ENCODE peak calls at places on chromosomes 2 and 18, in nine cellular contexts. L is keratinocyte; G is breast epithelium; Q is neural progenitor cell; C is IMR-90; E is CD8-positive, alpha-beta memory T cell; Z is A549; V is OCI-LY7; B is AG04450. A is an unnamed sample.
A peak's percentile ranks its signal among the peaks of the same experiment; 100 is the strongest.

GRCh38 chr2:3326871-3327270 is 50.7 kb downstream of the EIPR1 start:
- DNase-seq in V (no peak), Q (no peak), Z (no peak), E (no peak), C (no peak), G (no peak), B (no peak), L (no peak), A (no peak)

GRCh38 chr2:70467831-70468810 is 85.5 kb downstream of the TGFA start:
- DNase-seq in G (no peak), C (no peak), E (no peak), B (no peak), L (no peak), Z (no peak), V (no peak), Q (no peak), A (no peak)

GRCh38 chr2:11967946-11968465 is 221.6 kb downstream of the LPIN1 start:
- DNase-seq in C (peak; percentile 22), B (no peak), V (no peak), Z (no peak), G (no peak), E (no peak), L (peak; percentile 78), Q (peak; percentile 5), A (peak; percentile 44)

GRCh38 chr18:68705119-68705518 is 9.8 kb downstream of the TMX3 start:
- DNase-seq in L (no peak), B (no peak), E (no peak), Q (no peak), C (no peak), G (no peak), V (no peak), Z (no peak), A (no peak)

GRCh38 chr18:56067216-56067611 is 479.2 kb upstream of the TCF4 start:
- DNase-seq in L (no peak), Z (no peak), V (no peak), C (peak; percentile 29), B (no peak), E (no peak), Q (no peak), G (no peak), A (peak; percentile 45)

GRCh38 chr2:4029081-4029480 is 325.7 kb downstream of the DCDC2C start:
- DNase-seq in B (no peak), E (no peak), C (no peak), Q (no peak), L (no peak), G (no peak), Z (no peak), V (no peak), A (no peak)

GRCh38 chr18:60508108-60508507 is 135.5 kb upstream of the MC4R start:
- DNase-seq in Q (no peak), E (no peak), V (no peak), C (no peak), B (no peak), G (no peak), L (no peak), Z (no peak), A (peak; percentile 31)

GRCh38 chr18:50527636-50528307 is 32.1 kb upstream of the MAPK4 start:
- DNase-seq in Z (no peak), L (no peak), Q (no peak), B (no peak), G (no peak), E (no peak), V (no peak), C (no peak), A (no peak)

GRCh38 chr18:54616220-54616848 is 25.3 kb downstream of the DYNAP start:
- DNase-seq in V (no peak), Q (no peak), B (no peak), C (no peak), G (no peak), Z (no peak), L (no peak), E (no peak), A (no peak)

GRCh38 chr18:36756262-36756661 is 72.5 kb downstream of the TPGS2 start:
- DNase-seq in C (peak; percentile 31), Z (no peak), Q (no peak), B (no peak), G (no peak), V (no peak), L (no peak), E (no peak), A (peak; percentile 78)

GRCh38 chr18:54392621-54393023 is 34.9 kb downstream of the C18orf54 start:
- DNase-seq in C (peak; percentile 63), B (peak; percentile 34), Q (peak; percentile 74), G (no peak), V (peak; percentile 69), E (peak; percentile 30), L (peak; percentile 33), Z (peak; percentile 52), A (peak; percentile 86)

GRCh38 chr2:218381916-218382366 is at the start of gene SLC11A1:
- DNase-seq in C (no peak), Q (no peak), G (no peak), B (no peak), Z (no peak), L (no peak), V (no peak), E (no peak), A (no peak)
- H3K4me3 ChIP-seq in C (no peak within 1 kb of the TSS), Q (no peak within 1 kb of the TSS), G (no peak within 1 kb of the TSS), B (no peak within 1 kb of the TSS), Z (no peak within 1 kb of the TSS), L (no peak within 1 kb of the TSS), V (no peak within 1 kb of the TSS), E (no peak within 1 kb of the TSS), A (no peak within 1 kb of the TSS)

DNA sequence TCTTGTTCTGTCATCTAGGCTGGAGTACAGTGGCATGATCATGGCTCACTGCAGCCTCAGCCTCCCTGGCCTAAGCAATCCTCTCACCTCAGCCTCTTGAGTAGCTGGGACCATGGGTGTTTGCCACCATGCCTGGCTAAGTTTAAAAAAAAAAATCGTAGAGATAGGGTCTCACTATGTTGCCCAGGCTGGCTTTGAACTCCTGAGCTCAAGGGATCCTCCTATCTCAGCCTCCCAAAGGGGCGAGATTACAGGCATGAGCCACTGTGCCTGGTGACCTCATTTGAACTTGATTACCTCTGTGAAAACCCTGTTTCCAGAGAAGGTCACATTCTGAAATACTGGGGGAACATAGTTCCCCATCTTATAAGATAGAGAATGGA is 190.3 kb downstream of the NEDD4L start:
- DNase-seq in Z (no peak), B (no peak), E (no peak), V (no peak), G (no peak), C (no peak), Q (no peak), L (no peak), A (no peak)
- H3K9me3 ChIP-seq in Z (no peaks in the 10 kb centered on the region), B (no peaks in the 10 kb centered on the region), E (no peaks in the 10 kb centered on the region), V (no peaks in the 10 kb centered on the region), G (no peaks in the 10 kb centered on the region), C (no peaks in the 10 kb centered on the region), Q (no peaks in the 10 kb centered on the region), L (no peaks in the 10 kb centered on the region), A (no peaks in the 10 kb centered on the region)

GRCh38 chr2:127133793-127134192 is 26.8 kb upstream of the BIN1 start:
- DNase-seq in B (no peak), C (no peak), L (no peak), V (no peak), Z (no peak), E (no peak), Q (no peak), G (no peak), A (no peak)

GRCh38 chr2:127125821-127126220 is 18.9 kb upstream of the BIN1 start:
- DNase-seq in V (no peak), Q (no peak), G (no peak), B (no peak), Z (no peak), L (no peak), E (no peak), C (no peak), A (no peak)

GRCh38 chr2:127130421-127130820 is 23.5 kb upstream of the BIN1 start:
- DNase-seq in Q (no peak), V (no peak), C (no peak), L (no peak), G (no peak), B (no peak), E (no peak), Z (no peak), A (no peak)

GRCh38 chr2:127124426-127124825 is 17.5 kb upstream of the BIN1 start:
- DNase-seq in Z (no peak), L (no peak), V (no peak), G (no peak), Q (no peak), C (no peak), E (no peak), B (no peak), A (no peak)

GRCh38 chr2:127128508-127128907 is 21.6 kb upstream of the BIN1 start:
- DNase-seq in Q (peak; percentile 91), E (no peak), B (no peak), V (peak; percentile 76), C (no peak), Z (no peak), L (no peak), G (no peak), A (no peak)
- H3K4me3 ChIP-seq in Q (peak overlapping the region; percentile 2), E (no peak overlapping the region), B (no peak overlapping the region), V (peak overlapping the region; percentile 37), C (no peak overlapping the region), Z (no peak overlapping the region), L (no peak overlapping the region), G (peak overlapping the region; percentile 32), A (no peak overlapping the region)

GRCh38 chr2:66899109-66899508 is 464.2 kb downstream of the MEIS1 start:
- DNase-seq in G (no peak), L (no peak), B (no peak), Q (no peak), E (no peak), V (no peak), Z (no peak), C (no peak), A (no peak)

GRCh38 chr2:66896151-66896550 is 461.2 kb downstream of the MEIS1 start:
- DNase-seq in Z (no peak), B (no peak), L (no peak), Q (no peak), E (no peak), G (no peak), C (no peak), V (no peak), A (no peak)

GRCh38 chr2:66899648-66900047 is 464.7 kb downstream of the MEIS1 start:
- DNase-seq in V (no peak), E (no peak), L (no peak), Z (no peak), G (no peak), B (peak; percentile 44), Q (no peak), C (peak; percentile 81), A (no peak)

GRCh38 chr2:66897181-66897580 is 462.3 kb downstream of the MEIS1 start:
- DNase-seq in L (no peak), C (peak; percentile 65), Z (no peak), E (no peak), G (no peak), B (no peak), V (no peak), Q (no peak), A (peak; percentile 74)

DNA sequence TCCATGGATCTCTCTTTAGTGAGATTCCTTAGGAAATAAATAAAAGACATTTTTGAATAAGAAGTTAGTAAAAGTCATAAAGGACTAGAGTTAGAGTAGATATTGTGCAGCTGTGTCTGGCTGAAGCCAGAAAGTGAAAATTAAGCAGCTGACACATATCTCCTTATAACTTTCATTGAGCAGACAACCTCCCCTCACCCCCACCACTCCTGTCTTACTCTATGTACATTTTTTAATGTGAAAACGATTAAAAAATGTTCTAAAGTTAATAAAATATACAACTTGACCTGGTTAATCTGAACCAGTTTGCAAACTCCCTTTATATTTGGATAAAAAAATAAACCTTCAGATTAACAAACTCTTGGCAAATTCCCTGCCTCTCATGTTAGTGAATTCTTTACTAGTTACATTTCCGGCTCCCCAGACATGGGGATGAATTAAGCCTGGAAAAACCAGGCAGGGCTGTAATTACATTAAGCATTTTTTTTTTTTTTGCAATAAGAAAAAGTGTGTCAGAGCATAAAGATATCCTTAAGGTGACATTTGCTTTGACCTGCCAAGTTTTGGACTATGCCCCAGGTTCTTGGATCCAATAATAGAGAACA is 462.9 kb downstream of the MEIS1 start:
- DNase-seq in G (no peak), E (no peak), L (no peak), C (peak; percentile 75), V (no peak), B (no peak), Q (no peak), Z (no peak), A (peak; percentile 42)
- H3K9me3 ChIP-seq in G (no peaks in the 10 kb centered on the region), E (no peaks in the 10 kb centered on the region), L (no peaks in the 10 kb centered on the region), C (no peaks in the 10 kb centered on the region), V (no peaks in the 10 kb centered on the region), B (no peaks in the 10 kb centered on the region), Q (no peaks in the 10 kb centered on the region), Z (no peaks in the 10 kb centered on the region), A (no peaks in the 10 kb centered on the region)

A was measured in adipocyte.